ENCODE peak calls at places on chromosomes 13 and 19, in four cellular contexts. J is heart left ventricle, E is SK-N-SH, N is Peyer's patch. C is an unnamed sample. For H3K4me1 and H3K27me3, the result is how much of the 10 kb centered on the place peaks cover.

GRCh38 chr19:42683917-42684513 is 56.3 kb downstream of the PSG3 start:
- DNase-seq in J (no peak), E (peak), N (no peak), C (no peak)

GRCh38 chr13:100815476-100816046 is 141.0 kb upstream of the TMTC4 start:
- DNase-seq in J (no peak), E (no peak), N (no peak), C (no peak)

GRCh38 chr13:71817335-71817734 is 49.7 kb downstream of the DACH1 start:
- DNase-seq in J (no peak), E (no peak), N (no peak), C (no peak)

GRCh38 chr19:48913114-48913513 is 13.0 kb downstream of the NUCB1 start:
- DNase-seq in J (no peak), E (no peak), N (no peak), C (no peak)

GRCh38 chr13:30870049-30870884 is 35.8 kb upstream of the MEDAG start:
- DNase-seq in J (peak), E (no peak), N (peak), C (peak)

GRCh38 chr19:5293607-5294089 is 47.0 kb downstream of the PTPRS start:
- DNase-seq in J (no peak), E (peak), N (no peak), C (no peak)

GRCh38 chr19:3725640-3726310 is 17.6 kb downstream of the TJP3 start:
- DNase-seq in J (no peak), E (peak), N (peak), C (no peak)

GRCh38 chr13:32824671-32825070 is 191.6 kb upstream of the KL start:
- DNase-seq in J (no peak), E (no peak), N (no peak), C (no peak)

GRCh38 chr19:3682741-3683404 is 17.4 kb downstream of the PIP5K1C start:
- DNase-seq in J (no peak), E (peak), N (no peak), C (no peak)

GRCh38 chr19:50633973-50634372 is 5.7 kb downstream of the SYT3 start:
- DNase-seq in J (no peak), E (no peak), N (no peak), C (no peak)

GRCh38 chr13:35768551-35768950 is 292.1 kb upstream of the MAB21L1 start:
- DNase-seq in J (no peak), E (no peak), N (no peak), C (no peak)

GRCh38 chr13:31930901-31931522 is 100.6 kb upstream of the FRY start:
- DNase-seq in J (no peak), E (no peak), N (no peak), C (no peak)

GRCh38 chr19:49637865-49638350 is 2.0 kb downstream of the RRAS start:
- DNase-seq in J (peak), E (no peak), N (peak), C (peak)

GRCh38 chr13:67123165-67123564 is 107.0 kb downstream of the PCDH9 start:
- DNase-seq in J (no peak), E (no peak), N (no peak), C (no peak)

GRCh38 chr19:32566246-32566830 is 14.7 kb upstream of the PDCD5 start:
- DNase-seq in J (no peak), E (no peak), N (no peak), C (no peak)

GRCh38 chr13:20848203-20848602 is 54.3 kb downstream of the XPO4 start:
- DNase-seq in J (no peak), E (no peak), N (no peak), C (no peak)

GRCh38 chr19:49869009-49869483 is 1.7 kb upstream of the PNKP start:
- DNase-seq in J (no peak), E (peak), N (no peak), C (no peak)

GRCh38 chr13:105665284-105665683 is 870.2 kb downstream of the EFNB2 start:
- DNase-seq in J (no peak), E (no peak), N (no peak), C (no peak)

GRCh38 chr19:13020002-13020414 is 24.7 kb downstream of the NFIX start:
- DNase-seq in J (no peak), E (no peak), N (no peak), C (no peak)

GRCh38 chr19:13017306-13018036 is 22.2 kb downstream of the NFIX start:
- DNase-seq in J (no peak), E (no peak), N (no peak), C (no peak)

GRCh38 chr19:13018037-13018914 is 23.0 kb downstream of the NFIX start:
- DNase-seq in J (peak), E (peak), N (no peak), C (peak)

GRCh38 chr19:13016628-13017305 is 21.5 kb downstream of the NFIX start:
- DNase-seq in J (no peak), E (no peak), N (no peak), C (no peak)

GRCh38 chr19:13019330-13019729 is 24.1 kb downstream of the NFIX start:
- DNase-seq in J (no peak), E (no peak), N (no peak), C (no peak)
- H3K4me1 ChIP-seq in J (half or more), E (under half), N (under half), C (half or more)

GRCh38 chr13:46143239-46143701 is 38.4 kb upstream of the CPB2 start:
- DNase-seq in J (no peak), E (no peak), N (no peak), C (no peak)

GRCh38 chr13:46149272-46150133 is 32.5 kb downstream of the LCP1 start:
- DNase-seq in J (no peak), E (no peak), N (no peak), C (no peak)

GRCh38 chr13:46145950-46146349 is 36.0 kb downstream of the LCP1 start:
- DNase-seq in J (no peak), E (no peak), N (no peak), C (no peak)

GRCh38 chr13:46150134-46150693 is 31.8 kb downstream of the LCP1 start:
- DNase-seq in J (no peak), E (no peak), N (no peak), C (no peak)

GRCh38 chr13:46146898-46147297 is 35.1 kb downstream of the LCP1 start:
- DNase-seq in J (no peak), E (peak), N (no peak), C (no peak)
- TF ChIP-seq CTCF in J (no peak), E (peak), N (no peak), C (no peak)

GRCh38 chr19:45156231-45156630 is 4.6 kb downstream of the NKPD1 start:
- DNase-seq in J (no peak), E (no peak), N (no peak), C (no peak)
- H3K27me3 ChIP-seq in J (under half), E (under half), N (under half), C (half or more)

GRCh38 chr19:1846517-1847205 is 1.6 kb downstream of the REXO1 start:
- DNase-seq in J (no peak), E (no peak), N (no peak), C (no peak)

GRCh38 chr19:1848399-1849131 is at the start of gene REXO1:
- DNase-seq in J (peak), E (peak), N (peak), C (peak)

GRCh38 chr19:1847684-1848398 is 442 bp downstream of the REXO1 start:
- DNase-seq in J (no peak), E (peak), N (no peak), C (no peak)

GRCh38 chr19:1845642-1846041 is 2.6 kb downstream of the REXO1 start:
- DNase-seq in J (no peak), E (no peak), N (no peak), C (no peak)

GRCh38 chr19:1847348-1847683 is 967 bp downstream of the REXO1 start:
- DNase-seq in J (no peak), E (no peak), N (no peak), C (no peak)
- H3K4me1 ChIP-seq in J (under half), E (under half), N (under half), C (half or more)

GRCh38 chr19:19154768-19155494 is 15.1 kb downstream of the MEF2B start:
- DNase-seq in J (no peak), E (no peak), N (no peak), C (no peak)
- TF ChIP-seq CTCF in J (no peak), E (no peak), N (no peak), C (no peak)

GRCh38 chr13:42574011-42574410 is at the start of gene TNFSF11:
- DNase-seq in J (no peak), E (peak), N (no peak), C (no peak)

GRCh38 chr13:42571895-42572294 is 2.1 kb upstream of the TNFSF11 start:
- DNase-seq in J (no peak), E (no peak), N (no peak), C (no peak)

GRCh38 chr13:42577538-42577937 is 3.6 kb downstream of the TNFSF11 start:
- DNase-seq in J (no peak), E (no peak), N (no peak), C (no peak)

GRCh38 chr13:42575938-42576337 is 2.0 kb downstream of the TNFSF11 start:
- DNase-seq in J (no peak), E (no peak), N (no peak), C (no peak)

DNA sequence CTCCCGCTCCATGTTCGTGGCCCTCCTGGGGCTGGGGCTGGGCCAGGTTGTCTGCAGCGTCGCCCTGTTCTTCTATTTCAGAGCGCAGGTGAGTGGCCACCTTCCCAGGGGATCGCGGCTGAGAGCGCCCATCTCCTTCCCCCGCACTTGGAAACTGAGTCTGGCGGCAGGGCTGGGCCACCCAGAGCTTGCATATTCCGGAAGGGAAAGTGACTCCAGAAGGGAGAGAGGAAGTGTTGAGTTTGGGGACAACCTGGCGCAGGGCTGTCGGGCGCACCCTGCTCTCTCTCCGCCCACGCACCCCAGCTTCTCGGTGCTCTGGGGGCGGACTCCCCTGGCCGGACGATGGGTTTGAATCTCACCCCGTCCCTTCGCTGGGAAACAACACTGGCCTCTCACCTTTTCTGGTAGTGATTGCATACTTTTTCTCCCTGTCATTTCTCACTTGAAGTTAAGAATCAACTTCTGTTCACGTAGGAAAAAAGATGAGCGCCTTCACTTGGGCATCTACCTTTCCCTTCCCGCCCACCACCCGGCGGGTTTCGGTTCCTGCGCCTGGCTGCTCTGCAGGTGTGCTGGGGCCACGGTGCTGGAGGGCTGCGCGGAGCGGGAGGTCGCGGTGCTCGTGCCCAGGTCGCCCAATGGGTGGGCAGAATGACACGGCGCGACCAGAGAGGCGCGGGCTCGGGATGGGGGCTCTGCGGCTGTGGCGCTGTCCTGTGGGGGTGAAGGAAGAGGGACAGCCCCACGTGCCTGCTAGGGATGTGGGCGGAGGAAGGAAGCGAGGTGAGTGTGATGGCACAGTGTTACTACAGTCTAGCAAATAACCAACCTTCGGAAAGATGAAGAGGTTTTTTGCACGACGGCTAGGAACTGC is 721 bp downstream of the TNFSF11 start:
- DNase-seq in J (no peak), E (peak), N (no peak), C (no peak)
- H3K27me3 ChIP-seq in J (half or more), E (under half), N (under half), C (half or more)

DNA sequence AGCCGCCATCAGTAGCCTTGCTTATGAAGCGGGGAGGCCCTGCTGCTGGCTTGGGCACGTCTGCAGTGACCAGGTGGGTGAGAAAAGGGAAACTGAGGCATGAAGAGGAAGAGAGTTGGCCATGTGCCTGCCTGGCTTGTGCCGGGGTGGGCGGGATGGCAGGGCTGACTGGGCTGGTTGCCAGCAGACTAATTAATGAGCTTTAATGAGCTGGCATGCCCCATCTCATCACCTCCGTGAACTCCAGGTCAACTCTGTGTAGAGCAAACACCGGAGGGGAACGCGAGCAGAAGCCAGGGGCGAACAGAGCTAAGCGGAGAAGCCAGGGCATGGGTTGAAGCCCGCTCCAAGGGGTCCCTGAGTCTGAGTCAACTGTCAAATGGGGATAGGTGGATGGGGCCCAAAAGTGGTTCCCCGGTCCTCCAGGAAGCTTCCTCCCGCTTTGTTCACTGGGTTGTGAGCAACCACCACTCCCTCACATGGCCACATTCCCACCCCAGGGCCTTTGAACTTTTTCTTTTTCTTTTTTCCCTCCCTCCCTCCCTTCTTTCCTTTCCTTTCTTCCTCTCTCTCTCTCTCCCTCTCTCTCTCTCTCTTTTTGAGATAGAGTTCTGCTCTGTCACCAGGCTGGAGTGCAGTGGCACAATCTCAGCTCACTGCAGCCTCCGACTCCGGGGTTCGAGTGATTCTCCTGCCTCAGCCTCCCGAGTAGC is 8.7 kb downstream of the NR2F6 start:
- DNase-seq in J (no peak), E (no peak), N (no peak), C (no peak)
- H3K4me1 ChIP-seq in J (under half), E (under half), N (under half), C (under half)

GRCh38 chr19:7870571-7871279 is 3.5 kb downstream of the PRR36 start:
- DNase-seq in J (peak), E (peak), N (peak), C (no peak)

GRCh38 chr19:7868326-7868670 is 5.9 kb downstream of the PRR36 start:
- DNase-seq in J (no peak), E (no peak), N (no peak), C (no peak)

GRCh38 chr19:7869910-7870511 is 4.2 kb downstream of the PRR36 start:
- DNase-seq in J (peak), E (peak), N (no peak), C (no peak)

GRCh38 chr19:7868671-7869452 is 5.3 kb downstream of the PRR36 start:
- DNase-seq in J (peak), E (peak), N (peak), C (peak)

DNA sequence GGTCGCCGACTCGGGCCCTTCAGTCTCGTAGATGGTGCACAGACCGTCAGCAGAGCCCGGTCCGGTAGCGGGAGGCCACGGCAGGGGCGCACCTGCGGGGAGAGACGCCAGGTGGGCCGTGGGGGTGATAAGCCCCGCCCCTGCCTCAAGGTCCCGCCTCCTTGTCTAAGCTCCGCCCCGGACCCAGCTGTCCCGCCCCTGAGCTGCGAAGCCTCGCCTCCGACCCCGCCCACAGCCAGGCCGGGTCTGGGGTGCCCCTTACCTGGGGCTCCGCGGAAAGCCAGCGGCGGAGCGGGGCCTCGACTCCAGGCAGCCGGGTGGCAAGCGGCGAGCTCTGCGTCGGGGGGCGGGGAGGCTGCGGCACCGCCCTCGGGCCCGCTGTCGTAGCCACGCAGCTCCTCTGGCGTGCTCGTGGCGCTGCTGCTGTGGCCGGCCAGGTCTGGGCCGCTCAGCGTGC is 4.7 kb downstream of the PRR36 start:
- DNase-seq in J (peak), E (peak), N (peak), C (peak)
- TF ChIP-seq CTCF in J (peak), E (no peak), N (no peak), C (peak)

C was measured in left ventricle myocardium inferior.